ENCODE peak calls at places on chromosomes 11 and 22, in five cellular contexts. One of them, this sample, is unnamed.
A peak's percentile ranks its signal among the peaks of the same experiment; 100 is the strongest.

GRCh38 chr22:39559456-39560105 is 11.0 kb upstream of the CACNA1I start:
- DNase-seq in M059J: peak; percentile 74
- DNase-seq in naive thymus-derived CD4-positive, alpha-beta T cell: no peak
- DNase-seq in HT1080: no peak
- DNase-seq in fibroblast of lung: no peak
- DNase-seq in this sample: peak; percentile 41

GRCh38 chr22:30855677-30856518 is 112.7 kb downstream of the MORC2 start:
- DNase-seq in M059J: no peak
- DNase-seq in naive thymus-derived CD4-positive, alpha-beta T cell: no peak
- DNase-seq in HT1080: no peak
- DNase-seq in fibroblast of lung: peak; percentile 20
- DNase-seq in this sample: no peak

GRCh38 chr11:77066229-77067023 is at the start of gene CAPN5:
- DNase-seq in M059J: peak; percentile 88
- DNase-seq in naive thymus-derived CD4-positive, alpha-beta T cell: peak; percentile 88
- DNase-seq in HT1080: peak; percentile 91
- DNase-seq in fibroblast of lung: peak; percentile 90
- DNase-seq in this sample: peak; percentile 84

GRCh38 chr11:30322162-30322561 is 742 bp upstream of the ARL14EP start:
- DNase-seq in M059J: no peak
- DNase-seq in naive thymus-derived CD4-positive, alpha-beta T cell: no peak
- DNase-seq in HT1080: no peak
- DNase-seq in fibroblast of lung: no peak
- DNase-seq in this sample: no peak

GRCh38 chr22:42270178-42270511 is 308 bp downstream of the TCF20 start:
- DNase-seq in M059J: no peak
- DNase-seq in naive thymus-derived CD4-positive, alpha-beta T cell: no peak
- DNase-seq in HT1080: no peak
- DNase-seq in fibroblast of lung: no peak
- DNase-seq in this sample: no peak

GRCh38 chr11:65639623-65640482 is 2.0 kb downstream of the SIPA1 start:
- DNase-seq in M059J: no peak
- DNase-seq in naive thymus-derived CD4-positive, alpha-beta T cell: peak; percentile 82
- DNase-seq in HT1080: no peak
- DNase-seq in fibroblast of lung: no peak
- DNase-seq in this sample: no peak

GRCh38 chr11:113991170-113991569 is 16.3 kb downstream of the HTR3A start:
- DNase-seq in M059J: peak; percentile 25
- DNase-seq in naive thymus-derived CD4-positive, alpha-beta T cell: no peak
- DNase-seq in HT1080: no peak
- DNase-seq in fibroblast of lung: peak; percentile 23
- DNase-seq in this sample: peak; percentile 85

GRCh38 chr11:4697583-4697982 is at the start of gene OR51E2:
- DNase-seq in M059J: no peak
- DNase-seq in naive thymus-derived CD4-positive, alpha-beta T cell: no peak
- DNase-seq in HT1080: peak; percentile 43
- DNase-seq in fibroblast of lung: peak; percentile 28
- DNase-seq in this sample: peak; percentile 9

GRCh38 chr11:34997872-34998548 is 81.6 kb downstream of the PDHX start:
- DNase-seq in M059J: peak; percentile 51
- DNase-seq in naive thymus-derived CD4-positive, alpha-beta T cell: peak; percentile 44
- DNase-seq in HT1080: peak; percentile 70
- DNase-seq in fibroblast of lung: peak; percentile 38
- DNase-seq in this sample: no peak

GRCh38 chr11:75032550-75032935 is 43.8 kb downstream of the NEU3 start:
- DNase-seq in M059J: no peak
- DNase-seq in naive thymus-derived CD4-positive, alpha-beta T cell: no peak
- DNase-seq in HT1080: no peak
- DNase-seq in fibroblast of lung: no peak
- DNase-seq in this sample: no peak

GRCh38 chr11:46321757-46322156 is 25.5 kb upstream of the DGKZ start:
- DNase-seq in M059J: no peak
- DNase-seq in naive thymus-derived CD4-positive, alpha-beta T cell: no peak
- DNase-seq in HT1080: no peak
- DNase-seq in fibroblast of lung: no peak
- DNase-seq in this sample: no peak

GRCh38 chr11:107825875-107826274 is 32.7 kb downstream of the SLC35F2 start:
- DNase-seq in M059J: peak; percentile 15
- DNase-seq in naive thymus-derived CD4-positive, alpha-beta T cell: no peak
- DNase-seq in HT1080: no peak
- DNase-seq in fibroblast of lung: no peak
- DNase-seq in this sample: no peak

GRCh38 chr11:119236490-119236889 is 30.4 kb downstream of the CBL start:
- DNase-seq in M059J: no peak
- DNase-seq in naive thymus-derived CD4-positive, alpha-beta T cell: no peak
- DNase-seq in HT1080: peak; percentile 17
- DNase-seq in fibroblast of lung: peak; percentile 28
- DNase-seq in this sample: no peak

GRCh38 chr11:73194034-73194507 is 24.0 kb upstream of the P2RY2 start:
- DNase-seq in M059J: no peak
- DNase-seq in naive thymus-derived CD4-positive, alpha-beta T cell: no peak
- DNase-seq in HT1080: no peak
- DNase-seq in fibroblast of lung: no peak
- DNase-seq in this sample: no peak

GRCh38 chr22:41725510-41726110 is 26.3 kb downstream of the MEI1 start:
- DNase-seq in M059J: peak; percentile 49
- DNase-seq in naive thymus-derived CD4-positive, alpha-beta T cell: no peak
- DNase-seq in HT1080: peak; percentile 72
- DNase-seq in fibroblast of lung: no peak
- DNase-seq in this sample: no peak

GRCh38 chr11:106585061-106585460 is 433.2 kb downstream of the GUCY1A2 start:
- DNase-seq in M059J: peak; percentile 45
- DNase-seq in naive thymus-derived CD4-positive, alpha-beta T cell: no peak
- DNase-seq in HT1080: peak; percentile 40
- DNase-seq in fibroblast of lung: peak; percentile 20
- DNase-seq in this sample: no peak

GRCh38 chr11:73228268-73229134 is 10.4 kb downstream of the P2RY2 start:
- DNase-seq in M059J: no peak
- DNase-seq in naive thymus-derived CD4-positive, alpha-beta T cell: no peak
- DNase-seq in HT1080: no peak
- DNase-seq in fibroblast of lung: no peak
- DNase-seq in this sample: no peak

GRCh38 chr11:8871283-8871775 is 39.7 kb upstream of the AKIP1 start:
- DNase-seq in M059J: peak; percentile 92
- DNase-seq in naive thymus-derived CD4-positive, alpha-beta T cell: no peak
- DNase-seq in HT1080: peak; percentile 69
- DNase-seq in fibroblast of lung: peak; percentile 93
- DNase-seq in this sample: no peak

GRCh38 chr11:22577854-22578253 is 47.8 kb downstream of the FANCF start:
- DNase-seq in M059J: no peak
- DNase-seq in naive thymus-derived CD4-positive, alpha-beta T cell: no peak
- DNase-seq in HT1080: no peak
- DNase-seq in fibroblast of lung: no peak
- DNase-seq in this sample: no peak

GRCh38 chr11:28303477-28304191 is 195.4 kb downstream of the METTL15 start:
- DNase-seq in M059J: no peak
- DNase-seq in naive thymus-derived CD4-positive, alpha-beta T cell: no peak
- DNase-seq in HT1080: no peak
- DNase-seq in fibroblast of lung: peak; percentile 13
- DNase-seq in this sample: no peak

GRCh38 chr22:22030493-22031182 is 48.1 kb upstream of the TOP3B start:
- DNase-seq in M059J: peak; percentile 6
- DNase-seq in naive thymus-derived CD4-positive, alpha-beta T cell: no peak
- DNase-seq in HT1080: no peak
- DNase-seq in fibroblast of lung: no peak
- DNase-seq in this sample: no peak

GRCh38 chr11:2988361-2988762 is 3.8 kb downstream of the NAP1L4 start:
- DNase-seq in M059J: no peak
- DNase-seq in naive thymus-derived CD4-positive, alpha-beta T cell: peak; percentile 46
- DNase-seq in HT1080: no peak
- DNase-seq in fibroblast of lung: peak; percentile 9
- DNase-seq in this sample: no peak

GRCh38 chr22:17672417-17672991 is 33.9 kb downstream of the BCL2L13 start:
- DNase-seq in M059J: peak; percentile 66
- DNase-seq in naive thymus-derived CD4-positive, alpha-beta T cell: no peak
- DNase-seq in HT1080: no peak
- DNase-seq in fibroblast of lung: peak; percentile 81
- DNase-seq in this sample: no peak

GRCh38 chr11:14906614-14907392 is 14.8 kb upstream of the CYP2R1 start:
- DNase-seq in M059J: no peak
- DNase-seq in naive thymus-derived CD4-positive, alpha-beta T cell: no peak
- DNase-seq in HT1080: no peak
- DNase-seq in fibroblast of lung: no peak
- DNase-seq in this sample: no peak

GRCh38 chr11:88122956-88123355 is 52.3 kb downstream of the RAB38 start:
- DNase-seq in M059J: no peak
- DNase-seq in naive thymus-derived CD4-positive, alpha-beta T cell: no peak
- DNase-seq in HT1080: no peak
- DNase-seq in fibroblast of lung: no peak
- DNase-seq in this sample: no peak

GRCh38 chr22:43818981-43819690 is 7.0 kb upstream of the EFCAB6 start:
- DNase-seq in M059J: no peak
- DNase-seq in naive thymus-derived CD4-positive, alpha-beta T cell: no peak
- DNase-seq in HT1080: no peak
- DNase-seq in fibroblast of lung: no peak
- DNase-seq in this sample: no peak

GRCh38 chr11:128848815-128849455 is 18.2 kb downstream of the KCNJ1 start:
- DNase-seq in M059J: peak; percentile 37
- DNase-seq in naive thymus-derived CD4-positive, alpha-beta T cell: peak; percentile 61
- DNase-seq in HT1080: peak; percentile 38
- DNase-seq in fibroblast of lung: no peak
- DNase-seq in this sample: peak; percentile 97

GRCh38 chr11:113531078-113531477 is 55.9 kb upstream of the DRD2 start:
- DNase-seq in M059J: no peak
- DNase-seq in naive thymus-derived CD4-positive, alpha-beta T cell: no peak
- DNase-seq in HT1080: no peak
- DNase-seq in fibroblast of lung: no peak
- DNase-seq in this sample: no peak

GRCh38 chr22:47123006-47123826 is 360.8 kb downstream of the TBC1D22A start:
- DNase-seq in M059J: no peak
- DNase-seq in naive thymus-derived CD4-positive, alpha-beta T cell: no peak
- DNase-seq in HT1080: no peak
- DNase-seq in fibroblast of lung: no peak
- DNase-seq in this sample: no peak

GRCh38 chr11:69393178-69393832 is 88.2 kb upstream of the LINC01488 start:
- DNase-seq in M059J: no peak
- DNase-seq in naive thymus-derived CD4-positive, alpha-beta T cell: no peak
- DNase-seq in HT1080: no peak
- DNase-seq in fibroblast of lung: no peak
- DNase-seq in this sample: no peak

GRCh38 chr11:69380451-69380901 is 86.5 kb downstream of the MYEOV start:
- DNase-seq in M059J: no peak
- DNase-seq in naive thymus-derived CD4-positive, alpha-beta T cell: no peak
- DNase-seq in HT1080: no peak
- DNase-seq in fibroblast of lung: no peak
- DNase-seq in this sample: no peak

GRCh38 chr22:20015971-20016733 is 471 bp downstream of the ARVCF start:
- DNase-seq in M059J: no peak
- DNase-seq in naive thymus-derived CD4-positive, alpha-beta T cell: peak; percentile 28
- DNase-seq in HT1080: peak; percentile 13
- DNase-seq in fibroblast of lung: no peak
- DNase-seq in this sample: peak; percentile 82

GRCh38 chr11:1778141-1778911 is 14.6 kb upstream of the CTSD start:
- DNase-seq in M059J: no peak
- DNase-seq in naive thymus-derived CD4-positive, alpha-beta T cell: no peak
- DNase-seq in HT1080: peak; percentile 30
- DNase-seq in fibroblast of lung: no peak
- DNase-seq in this sample: no peak

GRCh38 chr11:72721689-72722049 is 30.5 kb downstream of the ARAP1 start:
- DNase-seq in M059J: no peak
- DNase-seq in naive thymus-derived CD4-positive, alpha-beta T cell: no peak
- DNase-seq in HT1080: no peak
- DNase-seq in fibroblast of lung: no peak
- DNase-seq in this sample: no peak

GRCh38 chr22:28909375-28909774 is 26.0 kb downstream of the ZNRF3 start:
- DNase-seq in M059J: no peak
- DNase-seq in naive thymus-derived CD4-positive, alpha-beta T cell: no peak
- DNase-seq in HT1080: no peak
- DNase-seq in fibroblast of lung: peak; percentile 76
- DNase-seq in this sample: no peak

GRCh38 chr11:45036733-45037132 is 86.0 kb upstream of the TP53I11 start:
- DNase-seq in M059J: no peak
- DNase-seq in naive thymus-derived CD4-positive, alpha-beta T cell: no peak
- DNase-seq in HT1080: no peak
- DNase-seq in fibroblast of lung: no peak
- DNase-seq in this sample: no peak

GRCh38 chr11:69841859-69842698 is 22.9 kb upstream of the FGF3 start:
- DNase-seq in M059J: peak; percentile 23
- DNase-seq in naive thymus-derived CD4-positive, alpha-beta T cell: peak; percentile 1
- DNase-seq in HT1080: peak; percentile 41
- DNase-seq in fibroblast of lung: no peak
- DNase-seq in this sample: no peak

GRCh38 chr22:36953239-36954080 is 40.0 kb downstream of the CSF2RB start:
- DNase-seq in M059J: no peak
- DNase-seq in naive thymus-derived CD4-positive, alpha-beta T cell: no peak
- DNase-seq in HT1080: no peak
- DNase-seq in fibroblast of lung: no peak
- DNase-seq in this sample: no peak

This sample was measured in H1.